ENCODE peak calls at places on chromosome 1, in eight cellular contexts. U is ovary; E is A549; T is CD8-positive, alpha-beta T cell; A is endothelial cell of umbilical vein; Q is AG04450; I is stomach; H is upper lobe of right lung. C is an unnamed sample.

GRCh38 chr1:37792943-37793686 is 532 bp upstream of the MANEAL start:
- DNase-seq in U (no peak), E (no peak), T (no peak), A (no peak), Q (no peak), I (no peak), H (peak; percentile 47), C (peak; percentile 69)

GRCh38 chr1:31955917-31956736 is 18.0 kb upstream of the PTP4A2 start:
- DNase-seq in U (peak; percentile 80), E (peak; percentile 71), T (peak; percentile 78), A (peak; percentile 97), Q (peak; percentile 98), I (peak; percentile 90), H (peak; percentile 85), C (peak; percentile 88)

GRCh38 chr1:12555411-12556367 is 62.3 kb downstream of the DHRS3 start:
- DNase-seq in U (peak; percentile 38), E (no peak), T (no peak), A (no peak), Q (no peak), I (no peak), H (peak; percentile 57), C (peak; percentile 51)

GRCh38 chr1:18955442-18956188 is 861 bp downstream of the IFFO2 start:
- DNase-seq in U (peak; percentile 70), E (no peak), T (peak; percentile 79), A (peak; percentile 40), Q (no peak), I (peak; percentile 55), H (peak; percentile 81), C (peak; percentile 52)

GRCh38 chr1:111888740-111889376 is 100.6 kb downstream of the KCND3 start:
- DNase-seq in U (no peak), E (no peak), T (no peak), A (no peak), Q (no peak), I (no peak), H (no peak), C (no peak)

GRCh38 chr1:65958561-65959350 is 166.1 kb downstream of the PDE4B start:
- DNase-seq in U (no peak), E (peak; percentile 6), T (no peak), A (peak; percentile 73), Q (peak; percentile 21), I (no peak), H (peak; percentile 59), C (no peak)

GRCh38 chr1:163085041-163085903 is 16.1 kb downstream of the RGS4 start:
- DNase-seq in U (no peak), E (no peak), T (no peak), A (peak; percentile 83), Q (no peak), I (no peak), H (no peak), C (no peak)

GRCh38 chr1:30572192-30572591 is 151.2 kb downstream of the MATN1 start:
- DNase-seq in U (no peak), E (no peak), T (no peak), A (no peak), Q (no peak), I (no peak), H (no peak), C (no peak)

GRCh38 chr1:203668401-203668800 is 41.8 kb downstream of the ATP2B4 start:
- DNase-seq in U (no peak), E (no peak), T (no peak), A (no peak), Q (no peak), I (no peak), H (no peak), C (no peak)

GRCh38 chr1:172499636-172500141 is 33.3 kb upstream of the SUCO start:
- DNase-seq in U (no peak), E (peak; percentile 38), T (no peak), A (no peak), Q (no peak), I (no peak), H (peak; percentile 67), C (no peak)

GRCh38 chr1:111570781-111571181 is 48.8 kb upstream of the RAP1A start:
- DNase-seq in U (no peak), E (no peak), T (peak; percentile 30), A (no peak), Q (no peak), I (no peak), H (no peak), C (no peak)

GRCh38 chr1:192986110-192986747 is 72.9 kb downstream of the UCHL5 start:
- DNase-seq in U (no peak), E (no peak), T (no peak), A (no peak), Q (peak; percentile 37), I (no peak), H (no peak), C (no peak)

GRCh38 chr1:156582388-156583022 is 3.0 kb downstream of the TTC24 start:
- DNase-seq in U (no peak), E (no peak), T (peak; percentile 29), A (no peak), Q (no peak), I (no peak), H (no peak), C (no peak)

GRCh38 chr1:45499415-45499769 is 481 bp downstream of the CCDC163 start:
- DNase-seq in U (no peak), E (no peak), T (no peak), A (peak; percentile 12), Q (no peak), I (no peak), H (no peak), C (no peak)

GRCh38 chr1:175537571-175537970 is 205.8 kb downstream of the TNR start:
- DNase-seq in U (no peak), E (no peak), T (no peak), A (no peak), Q (no peak), I (no peak), H (no peak), C (no peak)

GRCh38 chr1:206456577-206457375 is 13.5 kb upstream of the IKBKE start:
- DNase-seq in U (no peak), E (no peak), T (no peak), A (peak; percentile 55), Q (no peak), I (no peak), H (peak; percentile 55), C (no peak)

GRCh38 chr1:247357781-247358211 is 26.1 kb upstream of the ZNF496 start:
- DNase-seq in U (no peak), E (no peak), T (no peak), A (no peak), Q (peak; percentile 37), I (no peak), H (no peak), C (no peak)

GRCh38 chr1:94614980-94615379 is 73.4 kb upstream of the F3 start:
- DNase-seq in U (no peak), E (no peak), T (no peak), A (no peak), Q (no peak), I (peak; percentile 53), H (no peak), C (peak; percentile 72)

GRCh38 chr1:77406661-77407060 is 124.8 kb downstream of the AK5 start:
- DNase-seq in U (no peak), E (no peak), T (no peak), A (peak; percentile 69), Q (no peak), I (no peak), H (no peak), C (no peak)
- TF ChIP-seq CTCF in U (no peak), E (no peak), T (no peak), A (no peak), Q (no peak), I (no peak), H (no peak), C (no peak)

DNA sequence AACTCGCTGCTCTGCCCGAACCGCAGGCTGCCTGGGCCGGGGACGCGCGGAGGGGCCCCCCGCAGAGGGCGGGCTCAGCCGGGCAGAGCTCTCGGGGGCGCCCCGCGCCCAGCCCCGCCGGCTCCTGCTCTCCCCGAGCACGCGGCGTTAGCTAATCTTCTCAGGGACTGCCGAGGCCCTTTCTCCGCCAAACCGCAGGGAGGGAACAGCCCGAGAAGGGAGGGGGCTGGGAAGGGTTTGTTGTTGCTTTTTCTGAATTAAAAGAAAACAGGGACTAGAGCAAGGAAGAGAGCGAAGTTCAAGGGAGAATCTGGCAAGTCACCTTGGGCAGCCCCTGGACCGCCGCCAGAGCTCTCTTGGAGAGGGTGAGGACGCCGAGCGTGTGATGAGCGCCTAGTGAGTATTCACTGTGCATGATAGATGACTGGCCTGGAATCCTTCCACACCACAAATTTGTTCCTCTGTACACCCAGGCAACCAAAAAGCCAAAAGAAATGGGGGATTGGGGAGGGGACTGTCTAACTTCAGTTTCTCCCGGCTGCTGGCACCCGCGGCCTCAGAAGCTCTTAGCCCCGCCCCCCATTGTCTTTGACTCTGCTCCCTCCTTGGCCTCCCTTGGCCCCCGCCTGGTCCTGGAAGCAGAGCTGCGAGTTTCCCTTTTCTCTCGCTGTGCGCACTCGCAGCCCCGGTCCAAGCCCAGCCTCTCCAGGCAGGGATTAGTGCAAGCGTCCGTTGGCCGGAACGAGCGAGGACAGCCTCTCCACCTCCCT is 19.7 kb upstream of the LMX1A start:
- DNase-seq in U (peak; percentile 93), E (no peak), T (no peak), A (peak; percentile 81), Q (no peak), I (peak; percentile 65), H (peak; percentile 81), C (peak; percentile 85)
- H3K27ac ChIP-seq in U (peak overlapping the region; percentile 82), E (no peak overlapping the region), T (no peak overlapping the region), A (no peak overlapping the region), Q (no peak overlapping the region), I (peak overlapping the region; percentile 81), H (peak overlapping the region; percentile 77), C (peak overlapping the region; percentile 81)

DNA sequence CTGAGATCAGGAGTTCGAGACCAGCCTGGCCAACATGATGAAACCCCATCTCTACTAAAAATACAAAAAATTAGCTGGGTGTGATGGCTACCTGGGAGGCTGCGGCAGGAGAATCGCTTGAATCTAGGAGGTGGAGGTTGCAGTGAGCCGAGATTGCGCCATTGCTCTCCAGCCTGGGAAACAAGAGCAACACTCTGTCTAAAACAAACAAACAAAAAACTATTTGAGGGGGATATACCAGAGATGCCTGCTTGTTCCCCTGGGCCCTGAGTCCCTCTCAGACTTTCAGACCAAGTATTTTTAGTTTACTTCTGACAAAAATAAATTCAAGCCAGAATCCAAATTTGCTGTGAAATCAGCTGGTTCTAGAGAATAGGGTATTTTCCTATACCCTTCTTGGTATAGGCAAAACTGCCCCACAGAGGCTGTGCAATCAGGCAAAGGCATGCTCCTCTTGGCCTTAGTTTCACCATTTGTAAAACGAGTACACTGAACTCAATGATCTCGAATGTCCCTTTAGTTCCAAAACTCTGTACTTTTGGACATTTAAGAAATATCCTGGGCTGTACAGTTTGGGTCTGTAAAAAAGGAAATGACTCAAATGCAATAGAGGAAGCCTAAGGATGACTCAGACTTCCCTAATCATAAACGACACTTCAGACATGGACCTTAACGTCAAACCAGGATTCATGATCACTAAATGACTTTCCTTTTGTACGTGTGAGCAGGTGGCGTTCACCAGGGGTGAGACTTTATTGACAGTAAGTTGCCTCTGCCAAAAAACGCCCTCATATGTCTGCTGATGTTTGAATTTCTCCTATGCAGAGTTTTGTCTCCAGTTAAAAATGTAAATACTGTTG is 16.1 kb downstream of the ENSA start:
- DNase-seq in U (no peak), E (peak; percentile 66), T (peak; percentile 64), A (peak; percentile 94), Q (no peak), I (no peak), H (no peak), C (no peak)
- TF ChIP-seq CTCF in U (no peak), E (no peak), T (no peak), A (no peak), Q (no peak), I (no peak), H (no peak), C (no peak)

GRCh38 chr1:15755643-15756040 is 3.0 kb upstream of the FBLIM1 start:
- DNase-seq in U (no peak), E (no peak), T (no peak), A (no peak), Q (no peak), I (no peak), H (no peak), C (no peak)
- H3K27ac ChIP-seq in U (no peak overlapping the region), E (peak overlapping the region; percentile 57), T (no peak overlapping the region), A (peak overlapping the region; percentile 58), Q (no peak overlapping the region), I (no peak overlapping the region), H (no peak overlapping the region), C (no peak overlapping the region)